ENCODE peak calls at places on chromosomes 2 and 18, in seven cellular contexts. J, H, S, U, I, Z and O are unnamed samples.

GRCh38 chr2:235666240-235666781 is 172.5 kb downstream of the AGAP1 start:
- DNase-seq in J (peak; percentile 90), H (no peak), S (peak; percentile 83), U (no peak), I (no peak), Z (peak; percentile 90), O (peak; percentile 91)

GRCh38 chr18:59634096-59634495 is 63.1 kb downstream of the CCBE1 start:
- DNase-seq in J (no peak), H (no peak), S (no peak), U (no peak), I (no peak), Z (no peak), O (no peak)

GRCh38 chr2:98769784-98770183 is 38.9 kb upstream of the MGAT4A start:
- DNase-seq in J (no peak), H (no peak), S (no peak), U (no peak), I (peak; percentile 40), Z (no peak), O (no peak)

GRCh38 chr2:69118609-69119008 is 105.6 kb downstream of the ANTXR1 start:
- DNase-seq in J (peak; percentile 85), H (no peak), S (no peak), U (no peak), I (no peak), Z (peak; percentile 54), O (peak; percentile 34)

GRCh38 chr2:219041252-219041651 is at the start of gene CFAP65:
- DNase-seq in J (peak; percentile 35), H (no peak), S (no peak), U (no peak), I (no peak), Z (peak; percentile 58), O (peak; percentile 50)

GRCh38 chr2:232667989-232668583 is 29.0 kb upstream of the GIGYF2 start:
- DNase-seq in J (no peak), H (no peak), S (no peak), U (no peak), I (no peak), Z (no peak), O (no peak)

GRCh38 chr2:74831693-74832530 is 2.0 kb upstream of the HK2 start:
- DNase-seq in J (peak; percentile 35), H (no peak), S (no peak), U (no peak), I (no peak), Z (peak; percentile 62), O (peak; percentile 68)

GRCh38 chr2:152054593-152054992 is 44.3 kb downstream of the CACNB4 start:
- DNase-seq in J (peak; percentile 93), H (no peak), S (no peak), U (no peak), I (no peak), Z (peak; percentile 65), O (peak; percentile 58)

GRCh38 chr2:96083064-96083889 is 33.1 kb downstream of the ADRA2B start:
- DNase-seq in J (no peak), H (peak; percentile 75), S (no peak), U (peak; percentile 38), I (peak; percentile 14), Z (no peak), O (no peak)

GRCh38 chr2:120709608-120710041 is 26.0 kb upstream of the GLI2 start:
- DNase-seq in J (no peak), H (no peak), S (no peak), U (no peak), I (no peak), Z (no peak), O (no peak)

GRCh38 chr2:1594281-1595171 is 149.8 kb downstream of the PXDN start:
- DNase-seq in J (no peak), H (no peak), S (no peak), U (peak; percentile 33), I (no peak), Z (no peak), O (no peak)

GRCh38 chr2:101843471-101843870 is 146.0 kb downstream of the MAP4K4 start:
- DNase-seq in J (no peak), H (no peak), S (no peak), U (no peak), I (no peak), Z (no peak), O (peak; percentile 27)

GRCh38 chr2:53476800-53477199 is 290.8 kb upstream of the CHAC2 start:
- DNase-seq in J (no peak), H (no peak), S (no peak), U (no peak), I (no peak), Z (no peak), O (no peak)

GRCh38 chr2:240069846-240070245 is 16.5 kb upstream of the OR6B3 start:
- DNase-seq in J (no peak), H (no peak), S (no peak), U (no peak), I (no peak), Z (no peak), O (peak; percentile 62)

GRCh38 chr2:145460151-145460550 is 940.2 kb upstream of the ZEB2 start:
- DNase-seq in J (peak; percentile 8), H (no peak), S (peak; percentile 12), U (no peak), I (no peak), Z (peak; percentile 7), O (peak; percentile 15)

DNA sequence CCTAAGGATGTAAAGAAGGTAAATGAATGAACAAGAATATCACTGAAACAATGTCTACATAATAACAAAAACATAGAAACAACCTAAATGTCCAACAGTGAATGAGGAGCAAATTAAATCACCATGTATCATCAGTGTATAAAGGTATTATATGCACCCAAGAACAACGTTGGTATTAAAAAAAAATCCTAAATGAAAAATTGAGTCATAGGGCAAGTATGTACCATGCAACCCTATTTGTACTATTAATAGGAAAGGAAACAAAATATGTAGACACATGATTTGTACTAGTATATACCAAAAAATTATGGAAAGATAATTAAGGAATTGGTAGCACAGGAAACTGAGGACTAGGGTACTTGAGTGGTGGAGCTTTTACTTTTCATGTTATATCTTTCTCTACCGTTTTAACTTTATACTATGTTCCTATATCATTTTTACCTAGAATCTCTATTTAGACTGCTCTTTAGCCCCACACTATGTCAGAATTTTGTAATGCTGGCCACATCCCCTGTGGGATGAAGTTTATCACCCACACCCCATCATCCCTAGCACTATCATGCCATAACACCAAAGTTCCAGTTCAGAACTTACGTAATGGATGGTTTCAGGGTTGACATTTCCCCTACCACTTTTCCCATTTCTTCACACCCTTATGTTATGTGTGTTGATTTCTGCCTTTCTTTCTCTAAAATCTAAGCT is 25.6 kb downstream of the IKZF2 start:
- DNase-seq in J (no peak), H (no peak), S (no peak), U (no peak), I (no peak), Z (peak; percentile 6), O (no peak)
- TF ChIP-seq CTCF in J (no peak), H (no peak), S (no peak), U (no peak), I (no peak), Z (no peak), O (no peak)

DNA sequence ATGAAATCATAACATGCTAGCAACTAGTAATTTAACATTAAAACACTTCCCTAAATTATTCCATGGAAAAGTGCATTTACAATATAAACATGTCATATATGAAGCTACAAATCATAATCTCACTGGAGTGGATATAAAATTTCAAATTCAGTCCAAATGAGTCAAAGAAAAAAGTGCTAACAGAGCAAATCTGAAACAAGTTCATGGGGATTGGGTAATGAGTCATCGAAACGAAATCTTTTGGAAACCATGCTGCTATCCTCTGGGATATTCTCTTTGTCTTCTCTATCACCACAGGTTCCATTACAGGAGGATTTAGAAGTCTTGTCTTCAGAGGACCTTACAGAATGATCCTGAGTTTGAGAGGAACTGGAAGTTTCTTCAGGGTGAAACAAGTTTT is 34.1 kb downstream of the STK17B start:
- DNase-seq in J (no peak), H (no peak), S (no peak), U (no peak), I (no peak), Z (peak; percentile 18), O (no peak)
- H3K4me3 ChIP-seq in J (no peak overlapping the region), H (no peak overlapping the region), S (no peak overlapping the region), U (no peak overlapping the region), I (no peak overlapping the region), Z (no peak overlapping the region), O (no peak overlapping the region)

GRCh38 chr2:229714080-229714735 is at the start of gene DNER:
- DNase-seq in J (no peak), H (no peak), S (no peak), U (peak; percentile 48), I (no peak), Z (no peak), O (no peak)

GRCh38 chr2:229713371-229714079 is 830 bp downstream of the DNER start:
- DNase-seq in J (no peak), H (no peak), S (no peak), U (no peak), I (no peak), Z (no peak), O (no peak)

GRCh38 chr2:229715895-229716507 is 1.6 kb upstream of the DNER start:
- DNase-seq in J (no peak), H (no peak), S (no peak), U (no peak), I (no peak), Z (no peak), O (no peak)

GRCh38 chr2:229712125-229712524 is 2.2 kb downstream of the DNER start:
- DNase-seq in J (no peak), H (no peak), S (no peak), U (no peak), I (no peak), Z (peak; percentile 23), O (peak; percentile 18)

DNA sequence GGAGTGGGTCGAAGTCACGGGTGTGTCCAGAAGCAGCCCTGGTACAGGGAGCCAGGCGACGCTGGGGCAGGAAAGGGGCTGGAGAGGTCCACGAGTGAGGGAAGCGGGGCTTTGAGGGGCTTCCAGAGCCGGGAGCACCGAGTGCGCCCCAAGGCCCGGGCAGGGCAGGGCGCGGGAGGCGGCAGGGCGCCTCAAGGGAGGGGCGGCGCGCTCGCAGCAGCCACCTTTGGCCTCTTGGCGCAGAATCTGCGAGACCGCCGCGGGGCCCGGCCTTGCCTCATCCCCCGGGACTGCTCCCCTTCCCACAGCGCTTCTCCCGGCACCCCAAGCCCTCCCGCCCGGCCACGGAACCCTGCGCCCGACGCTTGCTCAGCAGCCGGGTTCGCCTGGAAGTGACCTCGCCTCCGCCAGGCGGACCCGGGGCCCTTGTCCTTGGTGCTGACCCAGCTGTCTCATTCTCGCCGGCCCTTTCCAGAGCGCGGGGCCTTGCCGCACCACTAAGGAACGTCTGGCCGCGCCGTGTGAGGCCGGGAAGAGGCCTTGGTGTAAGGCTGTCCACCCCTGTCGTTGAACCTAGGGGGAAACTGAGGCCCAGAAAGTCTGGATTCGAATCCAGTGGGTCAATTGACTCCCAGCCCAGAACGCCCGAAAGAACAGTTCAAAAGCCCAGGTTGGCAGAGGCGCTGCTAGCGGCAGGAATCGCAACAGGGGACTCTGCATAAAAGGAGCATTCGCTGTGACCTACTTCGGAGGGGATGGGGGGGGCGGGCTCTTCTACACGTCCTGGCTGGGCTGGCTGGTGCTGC is 584 bp upstream of the DNER start:
- DNase-seq in J (peak; percentile 64), H (peak; percentile 42), S (no peak), U (peak; percentile 68), I (peak; percentile 37), Z (peak; percentile 55), O (peak; percentile 72)
- TF ChIP-seq CTCF in J (no peak), H (no peak), S (peak; percentile 2), U (no peak), I (no peak), Z (no peak), O (peak; percentile 11)

DNA sequence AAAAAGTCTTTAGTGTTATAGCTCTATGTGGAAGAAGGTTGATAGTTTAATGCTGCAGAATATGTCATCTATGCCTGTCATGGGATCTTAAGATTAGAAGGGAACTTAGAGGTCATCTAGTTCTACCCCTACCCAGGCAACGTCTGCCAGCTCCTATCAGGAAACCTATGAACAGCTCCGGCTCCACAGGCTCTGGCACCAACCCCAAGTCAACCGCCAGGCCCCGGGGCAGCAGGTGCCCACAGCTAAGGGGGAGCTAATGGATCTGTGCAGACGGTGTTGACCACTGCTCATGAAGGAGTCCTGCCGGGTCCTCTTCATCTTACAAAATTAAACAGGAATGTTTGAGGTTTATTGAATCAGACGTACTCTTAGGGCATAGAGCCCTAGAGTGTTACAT is 440.8 kb upstream of the KLHL29 start:
- DNase-seq in J (no peak), H (peak; percentile 22), S (no peak), U (no peak), I (no peak), Z (no peak), O (no peak)
- H3K4me3 ChIP-seq in J (no peak overlapping the region), H (no peak overlapping the region), S (no peak overlapping the region), U (no peak overlapping the region), I (no peak overlapping the region), Z (no peak overlapping the region), O (no peak overlapping the region)